ENCODE peak calls at places on chromosomes 6 and 20, in six cellular contexts. I, U, Z, Q, O and D are unnamed samples.

GRCh38 chr6:149046822-149047246 is 270.7 kb upstream of the TAB2 start:
- DNase-seq in I (no peak), Q (peak; percentile 50), O (no peak), U (peak; percentile 12), Z (no peak), D (no peak)

GRCh38 chr6:149459761-149460160 is 25.1 kb downstream of the ZC3H12D start:
- DNase-seq in U (no peak), I (no peak), Q (no peak), O (no peak), Z (peak; percentile 38), D (peak; percentile 5)

GRCh38 chr20:31330893-31331292 is 22.5 kb upstream of the DEFB116 start:
- DNase-seq in O (no peak), Z (no peak), Q (no peak), I (no peak), U (no peak), D (no peak)

GRCh38 chr6:158032354-158032733 is 50.7 kb downstream of the SYNJ2 start:
- DNase-seq in O (no peak), Z (no peak), Q (no peak), U (no peak), I (no peak), D (no peak)

GRCh38 chr20:23550227-23550626 is 18.1 kb downstream of the CST9L start:
- DNase-seq in Z (peak; percentile 59), O (no peak), Q (no peak), U (no peak), I (peak; percentile 9), D (no peak)

GRCh38 chr6:54335871-54336270 is 27.6 kb downstream of the TINAG start:
- DNase-seq in O (no peak), Q (peak; percentile 93), U (peak; percentile 87), Z (peak; percentile 96), I (peak; percentile 95), D (no peak)

GRCh38 chr6:40997256-40997957 is 41.6 kb downstream of the UNC5CL start:
- DNase-seq in I (peak; percentile 16), Q (peak; percentile 88), Z (peak; percentile 60), O (no peak), U (peak; percentile 75), D (no peak)

GRCh38 chr6:2976571-2977085 is 5.3 kb upstream of the SERPINB6 start:
- DNase-seq in Z (peak; percentile 76), Q (peak; percentile 78), O (peak; percentile 12), I (peak; percentile 74), U (peak; percentile 78), D (no peak)

GRCh38 chr6:150451767-150452641 is 83.2 kb downstream of the IYD start:
- DNase-seq in O (no peak), U (no peak), Z (no peak), I (no peak), Q (no peak), D (no peak)

GRCh38 chr20:63536997-63537524 is at the start of gene PTK6:
- DNase-seq in Z (peak; percentile 57), O (peak; percentile 43), U (no peak), Q (no peak), I (peak; percentile 75), D (peak; percentile 82)

GRCh38 chr6:148324297-148325007 is 18.2 kb upstream of the SASH1 start:
- DNase-seq in Z (no peak), O (no peak), U (peak; percentile 71), Q (no peak), I (no peak), D (no peak)

GRCh38 chr6:112337209-112337638 is 9.9 kb upstream of the RFPL4B start:
- DNase-seq in U (peak; percentile 87), O (peak; percentile 29), I (peak; percentile 77), Z (peak; percentile 55), Q (peak; percentile 81), D (no peak)
- TF ChIP-seq CTCF in U (peak; percentile 81), O (no peak), I (peak; percentile 70), Z (peak; percentile 81), Q (peak; percentile 82), D (no peak)

GRCh38 chr20:20815711-20816455 is 103.4 kb upstream of the RALGAPA2 start:
- DNase-seq in Q (no peak), O (no peak), I (no peak), U (no peak), Z (no peak), D (no peak)

GRCh38 chr20:20816969-20817368 is 104.5 kb upstream of the RALGAPA2 start:
- DNase-seq in I (no peak), Z (no peak), Q (no peak), U (no peak), O (no peak), D (no peak)

GRCh38 chr20:20812141-20812540 is 99.7 kb upstream of the RALGAPA2 start:
- DNase-seq in O (no peak), Z (no peak), U (no peak), Q (no peak), I (no peak), D (no peak)

GRCh38 chr20:20820104-20820503 is 107.7 kb upstream of the RALGAPA2 start:
- DNase-seq in O (no peak), I (peak; percentile 45), U (no peak), Q (no peak), Z (no peak), D (no peak)

DNA sequence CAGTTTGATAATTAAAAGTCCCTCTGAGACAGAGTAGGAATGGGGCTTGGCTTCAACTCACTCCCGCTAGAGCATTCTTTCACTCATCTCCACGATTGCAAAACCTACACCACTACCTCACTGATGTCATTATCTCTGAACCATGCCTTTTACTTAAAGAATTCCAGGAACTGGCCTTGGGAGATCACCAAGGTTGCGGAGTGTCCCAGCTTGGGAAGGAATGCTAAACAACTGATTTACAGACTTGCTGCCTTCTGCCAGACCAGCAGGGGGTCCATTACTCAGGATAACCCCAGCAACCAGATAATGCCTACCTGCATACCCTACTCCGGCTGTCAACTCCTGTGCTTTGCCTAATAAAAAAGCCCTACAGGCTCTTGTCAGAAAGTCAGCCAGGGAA is 102.2 kb upstream of the RALGAPA2 start:
- DNase-seq in I (peak; percentile 72), Q (no peak), O (no peak), Z (no peak), U (no peak), D (no peak)
- TF ChIP-seq CTCF in I (no peak), Q (no peak), O (no peak), Z (no peak), U (no peak), D (no peak)

GRCh38 chr20:36093025-36093803 is 61.3 kb upstream of the EPB41L1 start:
- DNase-seq in Z (no peak), U (peak; percentile 23), Q (no peak), I (peak; percentile 15), O (peak; percentile 67), D (no peak)
- TF ChIP-seq CTCF in Z (no peak), U (no peak), Q (no peak), I (no peak), O (no peak), D (no peak)

DNA sequence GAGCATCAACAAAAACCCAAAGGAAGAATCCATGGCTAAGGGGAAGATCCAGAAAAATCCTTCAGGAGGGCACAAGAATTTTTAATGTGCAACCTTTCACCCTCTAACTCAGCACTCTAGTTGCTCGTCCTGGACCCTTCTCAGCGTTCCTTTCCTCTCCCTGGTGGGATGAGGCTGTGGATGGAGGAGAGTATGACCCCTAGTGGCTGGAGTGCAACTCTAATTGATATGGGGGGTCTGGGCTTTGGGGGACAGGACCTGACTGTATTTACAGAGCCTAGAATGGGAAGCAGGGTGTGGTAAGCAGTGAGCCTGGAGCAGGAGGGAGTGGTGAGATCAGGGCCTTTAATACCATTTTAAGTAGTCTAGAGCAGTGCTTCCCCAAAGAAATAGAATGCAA is 83.9 kb upstream of the CEP85L start:
- DNase-seq in I (peak; percentile 13), O (no peak), U (no peak), Q (no peak), Z (no peak), D (no peak)
- TF ChIP-seq CTCF in I (no peak), O (no peak), U (peak; percentile 70), Q (peak; percentile 55), Z (no peak), D (no peak)

GRCh38 chr6:32885698-32886286 is 31.8 kb downstream of the PSMB9 start:
- DNase-seq in Z (peak; percentile 55), O (no peak), U (peak; percentile 61), Q (peak; percentile 80), I (peak; percentile 74), D (no peak)
- TF ChIP-seq CTCF in Z (peak; percentile 84), O (peak; percentile 45), U (peak; percentile 83), Q (peak; percentile 34), I (peak; percentile 56), D (peak; percentile 78)

GRCh38 chr20:25302596-25302995 is 54.7 kb downstream of the PYGB start:
- DNase-seq in U (no peak), I (no peak), Q (no peak), Z (no peak), O (no peak), D (no peak)

GRCh38 chr20:25297141-25297905 is 49.4 kb downstream of the PYGB start:
- DNase-seq in Q (no peak), I (no peak), Z (no peak), U (no peak), O (no peak), D (no peak)

GRCh38 chr20:25300496-25301170 is 52.7 kb downstream of the PYGB start:
- DNase-seq in O (no peak), Q (peak; percentile 34), I (no peak), U (peak; percentile 13), Z (no peak), D (no peak)

GRCh38 chr20:25301357-25301920 is 53.6 kb downstream of the PYGB start:
- DNase-seq in I (peak; percentile 24), Q (no peak), O (no peak), Z (no peak), U (no peak), D (no peak)

GRCh38 chr20:25299801-25300200 is 51.9 kb downstream of the PYGB start:
- DNase-seq in Q (peak; percentile 29), O (no peak), U (peak; percentile 21), I (peak; percentile 30), Z (peak; percentile 54), D (no peak)
- TF ChIP-seq CTCF in Q (peak; percentile 20), O (no peak), U (peak; percentile 48), I (no peak), Z (peak; percentile 15), D (no peak)

DNA sequence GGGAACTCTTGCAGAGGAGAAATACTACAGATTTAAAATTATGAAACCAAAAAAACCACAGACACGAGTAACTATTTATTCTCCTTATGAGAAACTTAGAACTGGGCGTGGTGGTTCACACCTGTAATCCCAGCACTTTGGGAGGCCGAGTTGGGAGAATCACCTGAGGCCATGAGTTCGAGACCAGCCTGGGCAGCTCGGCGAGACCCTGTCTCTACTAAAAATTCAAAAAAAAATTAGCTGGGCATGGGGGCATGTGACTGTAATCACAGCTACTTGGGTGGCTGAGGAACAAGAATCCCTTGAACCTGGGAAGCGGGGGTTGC is 36.8 kb downstream of the SSR1 start:
- DNase-seq in Z (no peak), I (no peak), U (no peak), O (no peak), Q (no peak), D (no peak)
- TF ChIP-seq CTCF in Z (no peak), I (no peak), U (peak; percentile 62), O (no peak), Q (no peak), D (peak; percentile 60)

DNA sequence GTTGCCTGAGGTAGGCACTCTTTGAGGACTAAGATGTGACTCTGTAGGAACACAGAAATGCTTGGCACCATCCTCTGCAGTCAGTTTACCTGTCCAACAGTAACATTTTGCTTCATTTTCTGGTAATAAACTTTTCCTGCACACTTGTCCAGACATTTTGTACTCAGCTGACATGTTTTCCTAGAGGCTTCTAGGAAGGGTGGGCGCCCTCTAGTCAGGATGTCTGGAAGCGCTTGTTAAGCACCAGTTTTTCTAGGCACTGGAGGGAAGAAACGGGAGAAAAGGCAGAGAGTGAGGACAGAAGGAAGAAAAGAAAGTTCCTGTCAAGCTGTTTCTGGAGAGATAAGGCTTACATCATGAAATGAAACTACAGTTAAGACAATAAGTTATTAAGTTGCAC is 42.5 kb upstream of the TNFRSF21 start:
- DNase-seq in U (no peak), Z (no peak), Q (no peak), O (no peak), I (no peak), D (no peak)
- TF ChIP-seq CTCF in U (no peak), Z (peak; percentile 38), Q (peak; percentile 24), O (no peak), I (no peak), D (peak; percentile 9)